ENCODE peak calls at places on chromosomes 13 and 19, in four cellular contexts. P is hepatocyte, Z is dorsolateral prefrontal cortex, B is tibial nerve. R is an unnamed sample.

GRCh38 chr19:55080915-55081772 is 5.5 kb downstream of the EPS8L1 start:
- DNase-seq in B (no peak), Z (no peak), P (peak), R (peak)

GRCh38 chr19:35478794-35479193 is 11.5 kb downstream of the KRTDAP start:
- DNase-seq in Z (no peak), P (no peak), B (no peak), R (no peak)

GRCh38 chr19:21749090-21749489 is 18.3 kb downstream of the ZNF100 start:
- DNase-seq in Z (no peak), P (no peak), B (no peak), R (no peak)

GRCh38 chr19:13195678-13196077 is 45.5 kb downstream of the IER2 start:
- DNase-seq in Z (no peak), P (peak), B (no peak), R (peak)

GRCh38 chr19:32368781-32369180 is 23.4 kb downstream of the ZNF507 start:
- DNase-seq in P (no peak), Z (no peak), B (no peak), R (no peak)

GRCh38 chr13:94178625-94179244 is 300.7 kb downstream of the DCT start:
- DNase-seq in P (peak), B (no peak), Z (no peak), R (no peak)

GRCh38 chr19:48490980-48491792 is 20.4 kb downstream of the LMTK3 start:
- DNase-seq in Z (no peak), B (no peak), P (peak), R (no peak)

GRCh38 chr19:48454150-48454730 is 1.1 kb upstream of the KCNJ14 start:
- DNase-seq in B (no peak), Z (no peak), P (no peak), R (no peak)

GRCh38 chr13:28355822-28356371 is 139.0 kb downstream of the FLT1 start:
- DNase-seq in Z (no peak), P (peak), B (no peak), R (no peak)

GRCh38 chr13:95906999-95907398 is 146.2 kb downstream of the UGGT2 start:
- DNase-seq in Z (no peak), P (no peak), B (no peak), R (no peak)

GRCh38 chr19:48793271-48793670 is 17.6 kb downstream of the BCAT2 start:
- DNase-seq in Z (no peak), P (no peak), B (no peak), R (no peak)

GRCh38 chr13:64529874-64530485 is 2700.2 kb downstream of the PCDH9 start:
- DNase-seq in Z (no peak), B (no peak), P (peak), R (no peak)

GRCh38 chr19:2166741-2167738 is 3.3 kb downstream of the DOT1L start:
- DNase-seq in B (peak), Z (no peak), P (peak), R (no peak)

GRCh38 chr13:82693607-82694006 is 1188.7 kb downstream of the SLITRK1 start:
- DNase-seq in B (no peak), P (no peak), Z (no peak), R (no peak)

GRCh38 chr19:10292206-10292788 is 2.5 kb downstream of the ICAM5 start:
- DNase-seq in B (peak), P (peak), Z (peak), R (peak)

GRCh38 chr13:105144936-105145335 is 1390.5 kb downstream of the EFNB2 start:
- DNase-seq in P (no peak), Z (peak), B (no peak), R (no peak)

GRCh38 chr13:73417012-73417615 is 358.3 kb downstream of the KLF5 start:
- DNase-seq in B (no peak), Z (no peak), P (no peak), R (no peak)

GRCh38 chr19:39402417-39403297 is 4.0 kb upstream of the ZFP36 start:
- DNase-seq in Z (peak), B (peak), P (peak), R (peak)

GRCh38 chr13:65964672-65965071 is 1265.5 kb downstream of the PCDH9 start:
- DNase-seq in P (no peak), B (no peak), Z (no peak), R (no peak)

GRCh38 chr13:89227356-89227755 is 1556.2 kb downstream of the SLITRK5 start:
- DNase-seq in P (no peak), Z (no peak), B (no peak), R (no peak)

DNA sequence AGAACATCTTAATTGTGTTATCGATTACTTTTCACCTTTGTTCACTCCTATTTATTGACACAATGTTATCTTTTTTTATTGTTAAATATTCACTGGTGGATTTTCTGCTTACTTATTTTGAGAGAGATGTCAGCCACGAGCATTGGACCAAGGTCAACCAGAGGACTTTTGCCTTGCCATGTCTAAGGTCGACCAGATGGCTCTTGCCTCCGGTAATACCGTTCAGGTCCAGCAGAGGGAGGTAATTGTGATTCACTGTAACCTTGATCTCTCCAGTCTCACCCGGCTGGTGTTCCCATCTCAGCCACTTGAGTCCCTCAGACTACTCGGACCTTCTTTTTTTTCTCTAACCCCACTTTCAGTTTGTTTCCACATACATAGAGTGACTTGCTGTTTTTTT is 1438.1 kb downstream of the UQCRFS1 start:
- DNase-seq in B (no peak), P (no peak), Z (no peak), R (no peak)
- TF ChIP-seq CTCF in B (no peak), P (no peak), Z (no peak), R (peak)

DNA sequence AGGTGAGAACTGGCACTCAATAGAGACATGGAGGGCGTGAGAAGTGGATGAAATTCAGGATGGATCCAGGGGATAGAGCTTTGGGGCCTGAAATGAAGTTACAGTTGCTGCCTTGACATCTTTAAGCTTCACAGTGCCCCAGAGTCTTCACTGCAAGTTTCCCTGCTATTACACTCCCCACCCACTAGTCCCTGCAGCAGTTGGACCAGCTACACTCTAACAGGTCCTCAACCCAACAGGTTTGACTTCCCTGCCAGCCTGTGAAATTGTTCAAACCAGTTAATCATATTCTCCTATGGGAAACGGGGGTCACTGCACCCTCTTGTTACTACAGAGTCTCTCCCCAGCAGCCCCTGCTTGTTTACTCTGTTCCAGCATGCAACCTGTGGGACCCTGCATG is 314.0 kb downstream of the OLFM4 start:
- DNase-seq in P (no peak), B (no peak), Z (no peak), R (no peak)
- H3K4me3 ChIP-seq in P (no peak), B (no peak), Z (no peak), R (no peak)

DNA sequence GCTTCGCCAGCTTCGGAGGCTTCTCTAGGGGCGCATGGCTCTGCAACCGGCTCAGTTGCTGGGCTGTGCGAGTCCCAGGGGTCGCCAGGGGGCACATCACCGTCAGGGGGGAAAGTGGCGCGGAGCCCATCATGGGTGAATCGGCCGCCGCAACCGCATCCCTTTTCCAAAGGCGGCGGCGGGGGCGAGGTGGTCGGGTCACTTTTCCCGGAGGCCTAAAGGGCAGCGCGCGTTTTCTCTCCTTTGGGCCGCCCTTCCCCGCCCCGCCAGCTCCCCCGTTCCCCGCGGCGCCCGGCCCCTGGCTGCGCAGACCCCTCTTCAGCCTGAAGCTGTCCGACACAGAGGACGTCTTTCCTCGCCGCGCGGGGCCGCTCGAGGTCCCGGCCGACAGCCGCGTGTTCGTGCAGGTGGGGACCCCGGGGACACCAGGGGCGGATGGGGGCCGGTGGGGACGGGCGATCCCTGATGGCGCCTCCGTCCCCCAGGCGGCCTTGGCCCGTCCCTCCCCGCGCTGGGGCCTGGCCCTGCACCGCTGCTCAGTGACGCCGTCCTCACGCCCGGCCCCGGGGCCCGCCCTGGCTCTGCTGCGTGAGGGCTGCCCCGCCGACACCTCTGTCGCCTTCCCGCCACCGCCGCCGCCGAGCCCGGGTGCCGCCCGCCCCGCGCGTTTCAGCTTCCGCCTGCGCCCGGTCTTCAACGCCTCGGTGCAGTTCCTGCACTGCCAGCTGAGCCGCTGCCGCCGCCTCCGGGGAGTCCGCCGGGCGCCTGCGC is 1.7 kb downstream of the TGFBR3L start:
- DNase-seq in B (no peak), P (peak), Z (peak), R (no peak)
- TF ChIP-seq CTCF in B (no peak), P (no peak), Z (no peak), R (peak)

GRCh38 chr19:28427256-28428083 is 785.5 kb downstream of the UQCRFS1 start:
- DNase-seq in P (no peak), B (no peak), Z (no peak), R (no peak)
- H3K4me3 ChIP-seq in P (no peak), B (no peak), Z (no peak), R (no peak)

R was measured in GM12864.